ENCODE peak calls at places on chromosomes 16 and 17, in six cellular contexts. T, N, C, V, U and F are unnamed samples.

GRCh38 chr16:3444032-3444388 is 530 bp downstream of the NAA60 start:
- DNase-seq in T (no peak), N (no peak), C (peak; percentile 71), V (peak; percentile 64), U (no peak), F (no peak)

GRCh38 chr16:82892327-82892726 is 265.6 kb downstream of the CDH13 start:
- DNase-seq in T (no peak), N (no peak), C (no peak), V (no peak), U (no peak), F (no peak)

GRCh38 chr16:28977703-28978641 is 3.4 kb downstream of the SPNS1 start:
- DNase-seq in T (no peak), N (no peak), C (peak; percentile 60), V (no peak), U (peak; percentile 57), F (no peak)

GRCh38 chr16:84753412-84754325 is 53.9 kb downstream of the USP10 start:
- DNase-seq in T (no peak), N (no peak), C (no peak), V (no peak), U (peak; percentile 31), F (no peak)

GRCh38 chr17:45287526-45288264 is 25.8 kb upstream of the SPATA32 start:
- DNase-seq in T (no peak), N (no peak), C (no peak), V (no peak), U (no peak), F (no peak)

GRCh38 chr17:82457071-82457789 is 1.3 kb upstream of the NARF start:
- DNase-seq in T (peak; percentile 61), N (no peak), C (no peak), V (no peak), U (no peak), F (no peak)

GRCh38 chr17:1908699-1909309 is 79.0 kb downstream of the RPA1 start:
- DNase-seq in T (peak; percentile 61), N (no peak), C (no peak), V (peak; percentile 81), U (peak; percentile 53), F (peak; percentile 7)

GRCh38 chr16:61993076-61993475 is 43.2 kb downstream of the CDH8 start:
- DNase-seq in T (no peak), N (no peak), C (no peak), V (no peak), U (no peak), F (no peak)

GRCh38 chr16:48059936-48060335 is 95.9 kb downstream of the ABCC12 start:
- DNase-seq in T (no peak), N (no peak), C (no peak), V (no peak), U (no peak), F (no peak)

GRCh38 chr17:17890773-17891759 is 54.3 kb upstream of the SREBF1 start:
- DNase-seq in T (peak; percentile 58), N (no peak), C (no peak), V (peak; percentile 88), U (peak; percentile 65), F (no peak)

GRCh38 chr17:78977992-78978973 is 1.4 kb downstream of the LGALS3BP start:
- DNase-seq in T (peak; percentile 81), N (no peak), C (no peak), V (no peak), U (no peak), F (no peak)

GRCh38 chr16:58009856-58010416 is 8.7 kb downstream of the USB1 start:
- DNase-seq in T (peak; percentile 36), N (no peak), C (no peak), V (no peak), U (no peak), F (no peak)

GRCh38 chr16:19785512-19786130 is 67.5 kb downstream of the IQCK start:
- DNase-seq in T (no peak), N (no peak), C (no peak), V (no peak), U (peak; percentile 5), F (no peak)

GRCh38 chr17:705863-706262 is 8.8 kb downstream of the VPS53 start:
- DNase-seq in T (no peak), N (no peak), C (no peak), V (no peak), U (no peak), F (no peak)

GRCh38 chr17:50451943-50452626 is 16.6 kb downstream of the CHAD start:
- DNase-seq in T (no peak), N (no peak), C (no peak), V (no peak), U (no peak), F (no peak)

GRCh38 chr17:48995332-48995870 is 1.8 kb upstream of the IGF2BP1 start:
- DNase-seq in T (no peak), N (no peak), C (no peak), V (peak; percentile 83), U (no peak), F (no peak)

GRCh38 chr17:49848739-49849138 is 870 bp upstream of the TAC4 start:
- DNase-seq in T (no peak), N (no peak), C (no peak), V (no peak), U (no peak), F (no peak)

GRCh38 chr16:88208112-88208511 is 174.6 kb upstream of the ZNF469 start:
- DNase-seq in T (no peak), N (no peak), C (no peak), V (no peak), U (no peak), F (no peak)

GRCh38 chr16:52235186-52235585 is 311.8 kb downstream of the TOX3 start:
- DNase-seq in T (no peak), N (no peak), C (no peak), V (no peak), U (no peak), F (no peak)

GRCh38 chr16:4664538-4665418 is 28.6 kb upstream of the NUDT16L1 start:
- DNase-seq in T (no peak), N (no peak), C (peak; percentile 71), V (peak; percentile 22), U (peak; percentile 82), F (no peak)

GRCh38 chr17:74116087-74116717 is 87.3 kb upstream of the RPL38 start:
- DNase-seq in T (no peak), N (no peak), C (no peak), V (no peak), U (no peak), F (no peak)

GRCh38 chr16:84088695-84089395 is 27.9 kb downstream of the MBTPS1 start:
- DNase-seq in T (peak; percentile 75), N (no peak), C (peak; percentile 57), V (peak; percentile 20), U (peak; percentile 64), F (no peak)

GRCh38 chr17:76447931-76448652 is 4.9 kb downstream of the UBE2O start:
- DNase-seq in T (peak; percentile 63), N (no peak), C (no peak), V (no peak), U (no peak), F (no peak)

GRCh38 chr16:57592591-57593003 is 35.8 kb upstream of the ADGRG1 start:
- DNase-seq in T (no peak), N (no peak), C (peak; percentile 83), V (no peak), U (peak; percentile 89), F (no peak)

DNA sequence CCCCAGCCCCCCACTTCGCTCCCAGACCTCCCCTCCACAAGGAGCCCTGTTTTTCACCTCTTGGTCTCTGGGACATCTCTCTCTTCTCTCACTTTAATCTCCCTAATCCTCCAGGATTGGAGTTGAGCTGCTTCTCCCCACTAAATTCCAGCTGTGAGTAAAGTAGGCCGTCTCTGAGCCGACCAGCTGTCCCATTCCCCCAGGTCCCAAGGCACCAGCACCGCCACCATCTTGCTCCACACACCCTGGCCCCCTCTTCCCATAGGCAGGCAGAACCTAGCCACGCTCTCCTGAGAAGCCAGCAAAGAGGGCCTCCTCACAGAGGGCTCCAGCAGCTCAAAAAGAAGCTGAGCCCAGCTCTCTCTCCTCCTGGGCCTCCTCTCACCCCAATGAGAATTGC is 862 bp downstream of the DLG4 start:
- DNase-seq in T (no peak), N (no peak), C (peak; percentile 11), V (no peak), U (no peak), F (no peak)
- H3K4me1 ChIP-seq in T (peaks cover 70% of the 10 kb centered on the region), N (peaks cover 40% of the 10 kb centered on the region), C (peaks cover 62% of the 10 kb centered on the region), V (peaks cover 52% of the 10 kb centered on the region), U (peaks cover 60% of the 10 kb centered on the region), F (peaks cover 58% of the 10 kb centered on the region)

DNA sequence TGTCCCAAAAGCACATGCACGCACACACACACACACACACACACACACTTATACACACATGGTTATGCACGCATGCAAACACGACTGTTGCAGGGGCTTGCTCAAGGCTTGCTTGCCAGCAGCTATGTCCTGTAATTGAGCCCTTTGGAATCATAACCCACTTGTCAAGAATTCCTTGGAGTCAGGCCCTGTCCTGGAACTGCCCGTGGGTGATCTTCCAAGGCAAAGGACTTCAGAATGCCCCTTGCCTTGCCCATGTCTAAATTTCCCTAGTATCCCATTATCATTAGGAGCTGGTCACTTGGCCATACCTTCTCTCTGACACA is 128.6 kb downstream of the ASIC2 start:
- DNase-seq in T (no peak), N (no peak), C (no peak), V (no peak), U (no peak), F (no peak)
- H3K4me1 ChIP-seq in T (peaks cover 17% of the 10 kb centered on the region), N (peaks cover 6% of the 10 kb centered on the region), C (no peaks in the 10 kb centered on the region), V (peaks cover 6% of the 10 kb centered on the region), U (no peaks in the 10 kb centered on the region), F (no peaks in the 10 kb centered on the region)

DNA sequence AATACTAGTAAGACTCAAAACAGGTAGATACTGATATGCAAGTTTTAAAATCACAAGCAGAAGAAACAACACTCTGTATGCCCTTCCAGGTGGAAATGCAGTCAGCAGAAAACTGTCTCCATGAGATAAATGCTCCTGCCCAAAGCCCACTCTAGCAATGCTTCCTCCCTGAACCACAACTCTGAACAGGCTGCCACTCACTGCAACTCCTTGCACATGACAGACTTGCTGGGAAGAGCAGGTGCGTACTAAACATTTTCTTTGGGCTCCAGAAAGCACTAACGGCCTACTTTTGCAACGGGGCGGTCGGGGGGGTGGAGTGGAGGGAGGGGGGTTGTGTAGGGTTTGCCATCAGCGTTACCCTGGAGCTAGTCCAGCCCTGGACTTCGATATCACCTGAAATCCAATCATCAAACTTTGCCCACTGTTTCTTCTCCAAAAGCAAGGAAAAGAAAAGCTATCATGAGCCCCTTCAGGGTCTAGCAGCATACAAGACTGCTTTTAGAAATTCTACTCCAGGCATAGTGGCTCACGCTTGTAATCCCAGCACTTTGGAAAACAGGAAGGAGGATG is 46.1 kb downstream of the ANKRD11 start:
- DNase-seq in T (no peak), N (no peak), C (no peak), V (no peak), U (no peak), F (no peak)
- H3K4me1 ChIP-seq in T (peaks cover 95% of the 10 kb centered on the region), N (peaks cover 58% of the 10 kb centered on the region), C (peaks cover 100% of the 10 kb centered on the region), V (peaks cover 81% of the 10 kb centered on the region), U (peaks cover 98% of the 10 kb centered on the region), F (peaks cover 89% of the 10 kb centered on the region)

DNA sequence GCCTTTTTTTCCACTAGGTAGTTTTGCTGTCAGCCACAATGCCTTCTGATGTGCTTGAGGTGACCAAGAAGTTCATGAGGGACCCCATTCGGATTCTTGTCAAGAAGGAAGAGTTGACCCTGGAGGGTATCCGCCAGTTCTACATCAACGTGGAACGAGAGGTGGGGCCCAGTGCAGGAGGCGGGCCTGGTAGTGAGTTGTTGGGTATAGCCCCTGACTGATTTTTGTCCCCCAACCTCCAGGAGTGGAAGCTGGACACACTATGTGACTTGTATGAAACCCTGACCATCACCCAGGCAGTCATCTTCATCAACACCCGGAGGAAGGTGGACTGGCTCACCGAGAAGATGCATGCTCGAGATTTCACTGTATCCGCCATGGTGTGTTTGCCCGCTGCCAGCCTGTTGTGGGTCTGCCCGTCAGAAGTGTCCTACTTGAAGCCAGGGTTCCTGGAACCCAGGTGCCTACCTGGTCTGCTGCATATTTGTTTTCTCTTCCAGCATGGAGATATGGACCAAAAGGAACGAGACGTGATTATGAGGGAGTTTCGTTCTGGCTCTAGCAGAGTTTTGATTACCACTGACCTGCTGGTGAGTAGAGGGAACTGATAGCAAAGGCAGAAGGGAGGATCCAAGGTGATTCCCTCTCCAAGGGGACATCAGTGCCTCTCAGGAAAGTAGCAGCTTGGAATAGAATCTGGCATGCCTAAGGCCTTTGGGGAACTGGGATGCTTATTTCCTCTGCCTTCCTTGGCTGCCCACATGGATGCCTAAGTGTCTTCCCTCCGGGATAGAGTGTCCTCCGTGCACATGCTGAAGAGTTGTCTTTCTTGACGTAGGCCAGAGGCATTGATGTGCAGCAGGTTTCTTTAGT is 1.9 kb upstream of the CD68 start:
- DNase-seq in T (no peak), N (no peak), C (no peak), V (no peak), U (no peak), F (no peak)
- H3K4me1 ChIP-seq in T (peaks cover 68% of the 10 kb centered on the region), N (peaks cover 35% of the 10 kb centered on the region), C (peaks cover 65% of the 10 kb centered on the region), V (peaks cover 72% of the 10 kb centered on the region), U (peaks cover 45% of the 10 kb centered on the region), F (peaks cover 61% of the 10 kb centered on the region)